ENCODE peak calls at places on chromosomes 4 and X, in ten cellular contexts. Q is transverse colon, W is K562, X is A549, E is spleen, C is stomach, K is prostate gland, T is sigmoid colon, S is right lobe of liver, J is NB4. H is an unnamed sample.
A peak's percentile ranks its signal among the peaks of the same experiment; 100 is the strongest.

GRCh38 chr4:139014391-139015268 is 951 bp upstream of the NOCT start:
- DNase-seq in Q (no peak), W (no peak), X (peak; percentile 77), E (no peak), C (no peak), K (no peak), T (peak; percentile 15), S (no peak), J (peak; percentile 39), H (no peak)

GRCh38 chr4:78119698-78120097 is 62.6 kb downstream of the FRAS1 start:
- DNase-seq in Q (no peak), W (no peak), X (no peak), E (no peak), C (no peak), K (no peak), T (no peak), S (no peak), J (no peak), H (no peak)

GRCh38 chr4:100075056-100075455 is 115.2 kb downstream of the DDIT4L start:
- DNase-seq in Q (no peak), W (no peak), X (no peak), E (no peak), C (no peak), K (no peak), T (no peak), S (no peak), J (no peak), H (no peak)

GRCh38 chr4:102339018-102339417 is 6.3 kb downstream of the SLC39A8 start:
- DNase-seq in Q (no peak), W (no peak), X (no peak), E (no peak), C (no peak), K (no peak), T (no peak), S (no peak), J (no peak), H (no peak)

GRCh38 chrX:134604701-134605271 is 53.5 kb downstream of the PLAC1 start:
- DNase-seq in Q (no peak), W (no peak), X (peak; percentile 14), E (no peak), C (peak; percentile 74), K (no peak), T (no peak), S (no peak), J (no peak), H (peak; percentile 47)

GRCh38 chr4:171948038-171948437 is 134.8 kb downstream of the GALNTL6 start:
- DNase-seq in Q (no peak), W (no peak), X (no peak), E (no peak), C (no peak), K (no peak), T (no peak), S (no peak), J (no peak), H (no peak)

GRCh38 chrX:3244955-3245354 is 101.5 kb downstream of the MXRA5 start:
- DNase-seq in Q (no peak), W (no peak), X (no peak), E (no peak), C (no peak), K (no peak), T (no peak), S (no peak), J (peak; percentile 1), H (no peak)

GRCh38 chr4:107027379-107027778 is 8.7 kb downstream of the DKK2 start:
- DNase-seq in Q (no peak), W (no peak), X (no peak), E (no peak), C (no peak), K (no peak), T (no peak), S (no peak), J (no peak), H (no peak)

GRCh38 chr4:3766791-3767561 is 791 bp downstream of the ADRA2C start:
- DNase-seq in Q (no peak), W (no peak), X (no peak), E (no peak), C (no peak), K (no peak), T (no peak), S (no peak), J (no peak), H (no peak)

GRCh38 chrX:55118574-55118973 is 29.8 kb downstream of the PAGE2 start:
- DNase-seq in Q (no peak), W (no peak), X (no peak), E (no peak), C (no peak), K (no peak), T (no peak), S (no peak), J (no peak), H (no peak)

GRCh38 chr4:26307027-26307426 is 13.8 kb upstream of the RBPJ start:
- DNase-seq in Q (no peak), W (no peak), X (no peak), E (no peak), C (no peak), K (no peak), T (no peak), S (no peak), J (no peak), H (no peak)

GRCh38 chrX:53483838-53484420 is 49.8 kb upstream of the HSD17B10 start:
- DNase-seq in Q (no peak), W (no peak), X (no peak), E (no peak), C (no peak), K (no peak), T (no peak), S (no peak), J (no peak), H (no peak)

GRCh38 chr4:113644398-113644797 is 117.1 kb downstream of the CAMK2D start:
- DNase-seq in Q (no peak), W (no peak), X (no peak), E (no peak), C (no peak), K (no peak), T (no peak), S (no peak), J (no peak), H (no peak)

GRCh38 chrX:120726294-120726693 is 96.4 kb upstream of the C1GALT1C1 start:
- DNase-seq in Q (no peak), W (no peak), X (no peak), E (no peak), C (no peak), K (no peak), T (no peak), S (no peak), J (peak; percentile 77), H (no peak)

GRCh38 chr4:4761128-4761991 is 98.1 kb upstream of the MSX1 start:
- DNase-seq in Q (no peak), W (peak; percentile 16), X (no peak), E (no peak), C (no peak), K (no peak), T (no peak), S (no peak), J (peak; percentile 64), H (no peak)

GRCh38 chr4:134393592-134393991 is 192.0 kb upstream of the PABPC4L start:
- DNase-seq in Q (no peak), W (no peak), X (no peak), E (no peak), C (no peak), K (no peak), T (no peak), S (no peak), J (no peak), H (no peak)

GRCh38 chr4:161522031-161522430 is 641.8 kb downstream of the FSTL5 start:
- DNase-seq in Q (no peak), W (no peak), X (no peak), E (no peak), C (no peak), K (no peak), T (no peak), S (no peak), J (no peak), H (no peak)

GRCh38 chr4:92812652-92813051 is 508.9 kb downstream of the GRID2 start:
- DNase-seq in Q (no peak), W (no peak), X (no peak), E (no peak), C (no peak), K (no peak), T (no peak), S (no peak), J (no peak), H (no peak)

GRCh38 chr4:42562016-42562415 is 94.9 kb downstream of the ATP8A1 start:
- DNase-seq in Q (no peak), W (no peak), X (no peak), E (no peak), C (no peak), K (no peak), T (no peak), S (no peak), J (no peak), H (no peak)
- TF ChIP-seq POLR2A in Q (no peak), W (no peak), X (no peak), E (no peak), C (no peak), K (no peak), T (no peak), S (no peak), J (no peak), H (no peak)

DNA sequence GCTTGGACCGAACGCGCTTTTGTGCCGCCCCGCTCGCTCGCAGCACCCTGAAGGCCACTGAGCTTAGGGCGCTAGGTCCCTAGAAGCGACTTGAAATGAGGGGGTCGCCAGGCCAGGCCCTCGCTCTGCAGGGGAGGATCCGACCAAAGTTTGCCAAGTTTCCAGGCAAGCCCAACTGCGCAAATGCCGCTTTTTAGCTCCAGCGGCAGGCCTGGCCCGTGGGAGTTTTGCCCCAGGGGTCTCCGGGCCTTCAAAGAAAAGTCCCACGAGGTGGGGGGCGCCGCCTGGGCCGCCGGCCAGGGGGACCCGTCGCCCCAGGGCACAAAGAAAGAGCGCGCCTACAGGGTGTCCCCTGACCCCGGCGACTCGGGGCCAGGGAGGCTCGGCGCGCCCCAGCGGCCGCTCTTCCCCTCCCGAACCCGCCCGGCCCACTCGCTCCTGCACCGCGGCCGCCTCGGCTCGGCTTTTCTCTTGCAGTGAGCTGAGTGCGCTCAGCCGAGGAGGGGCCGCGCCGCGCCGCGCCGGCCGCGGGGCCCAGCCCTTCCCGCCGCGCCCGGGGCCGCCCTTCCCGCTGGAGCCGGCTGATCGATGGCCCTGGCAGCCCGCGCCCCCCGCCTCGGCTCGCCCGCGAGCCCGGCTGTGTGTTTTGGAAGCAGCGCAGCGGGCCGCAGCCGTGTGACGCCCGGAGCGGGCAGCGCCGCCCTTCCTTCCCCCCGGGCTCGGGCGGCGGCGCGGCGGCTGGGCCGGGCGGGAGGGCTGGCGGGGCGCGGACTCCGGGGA is 788 bp upstream of the KLF3 start:
- DNase-seq in Q (no peak), W (no peak), X (peak; percentile 25), E (no peak), C (peak; percentile 34), K (no peak), T (peak; percentile 80), S (peak; percentile 95), J (peak; percentile 85), H (no peak)
- TF ChIP-seq POLR2A in Q (peak; percentile 67), W (peak; percentile 35), X (peak; percentile 45), E (no peak), C (no peak), K (peak; percentile 45), T (peak; percentile 10), S (peak; percentile 86), J (peak; percentile 28), H (peak; percentile 57)

GRCh38 chrX:149940015-149940716 is 1.9 kb upstream of the EOLA2 start:
- DNase-seq in Q (peak; percentile 95), W (peak; percentile 81), X (peak; percentile 62), E (peak; percentile 97), C (peak; percentile 91), K (peak; percentile 93), T (peak; percentile 99), S (peak; percentile 96), J (peak; percentile 97), H (peak; percentile 96)
- TF ChIP-seq POLR2A in Q (peak; percentile 89), W (peak; percentile 68), X (no peak), E (no peak), C (no peak), K (peak; percentile 27), T (no peak), S (peak; percentile 70), J (no peak), H (no peak)

GRCh38 chr4:10109995-10110670 is 6.5 kb downstream of the WDR1 start:
- DNase-seq in Q (no peak), W (no peak), X (no peak), E (no peak), C (no peak), K (no peak), T (no peak), S (no peak), J (no peak), H (no peak)
- TF ChIP-seq POLR2A in Q (no peak), W (peak; percentile 27), X (no peak), E (no peak), C (no peak), K (no peak), T (no peak), S (no peak), J (no peak), H (no peak)